ENCODE peak calls at places on chromosomes 16 and 17, in five cellular contexts. O is GM23248, J is GM23338, B is HCT116, A is neural progenitor cell. K is an unnamed sample.

GRCh38 chr16:83843657-83844056 is 35.9 kb downstream of the HSBP1 start:
- DNase-seq in O (no peak), J (peak; percentile 55), B (no peak), A (peak; percentile 22), K (no peak)

GRCh38 chr17:75352079-75352569 is 53.4 kb downstream of the GRB2 start:
- DNase-seq in O (no peak), J (peak; percentile 78), B (no peak), A (peak; percentile 21), K (no peak)

GRCh38 chr17:9209781-9210370 is 188.6 kb downstream of the NTN1 start:
- DNase-seq in O (no peak), J (no peak), B (no peak), A (no peak), K (no peak)

GRCh38 chr16:80047796-80048649 is 447.5 kb upstream of the MAF start:
- DNase-seq in O (no peak), J (no peak), B (no peak), A (no peak), K (no peak)

GRCh38 chr16:87603684-87604571 is 1.6 kb downstream of the JPH3 start:
- DNase-seq in O (no peak), J (peak; percentile 70), B (no peak), A (peak; percentile 72), K (no peak)

GRCh38 chr17:79919164-79919585 is 79.9 kb upstream of the CBX4 start:
- DNase-seq in O (peak; percentile 67), J (peak; percentile 0), B (no peak), A (no peak), K (peak; percentile 95)

GRCh38 chr16:2042666-2043295 is 4.9 kb downstream of the NTHL1 start:
- DNase-seq in O (no peak), J (no peak), B (no peak), A (no peak), K (no peak)

GRCh38 chr17:52032454-52032853 is 126.1 kb downstream of the CA10 start:
- DNase-seq in O (no peak), J (no peak), B (no peak), A (no peak), K (no peak)

GRCh38 chr17:10073026-10073425 is 125.4 kb downstream of the GAS7 start:
- DNase-seq in O (no peak), J (no peak), B (no peak), A (no peak), K (no peak)

GRCh38 chr16:88619859-88620655 is 18.3 kb upstream of the IL17C start:
- DNase-seq in O (no peak), J (no peak), B (no peak), A (no peak), K (no peak)

GRCh38 chr17:19005442-19005773 is 844 bp upstream of the FAM83G start:
- DNase-seq in O (no peak), J (peak; percentile 29), B (no peak), A (no peak), K (no peak)
- TF ChIP-seq EZH2phosphoT487 in O (no peak), J (no peak), B (no peak), A (no peak), K (no peak)

GRCh38 chr16:54409982-54410381 is 123.4 kb upstream of the IRX3 start:
- DNase-seq in O (no peak), J (peak; percentile 17), B (no peak), A (no peak), K (no peak)
- H2AFZ ChIP-seq in O (no peak overlapping the region), J (peak overlapping the region; percentile 63), B (no peak overlapping the region), A (no peak overlapping the region), K (no peak overlapping the region)

DNA sequence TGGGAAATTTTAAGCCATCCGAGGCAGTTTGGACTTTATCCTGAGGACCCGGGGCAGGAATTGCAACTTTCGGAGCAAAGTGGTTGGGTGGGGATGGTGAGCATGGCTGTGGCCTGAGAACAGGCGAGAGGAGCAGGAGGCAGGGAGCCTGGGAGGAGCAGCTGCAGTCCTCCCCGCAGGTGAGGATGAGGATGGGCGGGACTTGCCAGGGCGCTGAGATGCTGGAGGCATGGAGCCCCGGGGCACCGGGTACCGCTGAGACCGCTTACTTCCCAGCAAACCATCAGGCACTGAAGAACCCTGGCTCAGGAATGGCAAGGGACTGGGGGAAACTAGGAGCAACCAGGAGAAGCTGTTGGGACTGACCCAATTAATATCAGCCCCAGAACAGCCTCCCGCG is 210.8 kb downstream of the GSG1L start:
- DNase-seq in O (no peak), J (no peak), B (no peak), A (no peak), K (no peak)
- TF ChIP-seq EZH2 in O (no peak), J (no peak), B (no peak), A (no peak), K (no peak)

DNA sequence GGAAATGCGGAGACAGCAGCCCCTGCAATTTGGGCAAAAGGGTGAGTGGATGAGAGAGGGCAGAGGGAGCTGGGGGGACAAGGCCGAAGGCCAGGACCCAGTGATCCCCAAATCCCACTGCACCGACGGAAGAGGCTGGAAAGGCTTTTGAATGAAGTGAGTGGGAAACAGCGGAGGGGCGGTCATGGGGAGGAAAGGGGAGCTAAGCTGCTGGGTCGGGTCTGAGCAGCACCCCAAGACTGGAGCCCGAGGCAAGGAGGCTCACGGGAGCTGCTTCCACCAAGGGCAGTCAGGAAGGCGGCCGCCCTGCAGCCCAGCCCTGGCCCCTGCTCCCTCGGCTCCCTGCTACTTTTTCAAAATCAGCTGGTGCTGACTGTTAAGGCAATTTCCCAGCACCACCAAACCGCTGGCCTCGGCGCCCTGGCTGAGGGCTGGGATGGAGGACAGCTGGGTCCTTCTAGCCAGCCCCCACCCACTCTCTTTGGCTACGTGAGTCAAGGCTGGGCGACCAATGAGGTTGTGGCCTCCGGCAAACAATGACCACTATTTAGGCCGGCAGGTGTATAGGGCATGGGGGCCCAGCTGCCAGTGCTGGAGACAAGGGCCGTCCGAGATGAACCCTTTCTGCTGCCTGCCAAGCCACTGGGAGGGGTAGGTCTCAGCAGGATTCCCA is 509 bp downstream of the SERPINF1 start:
- DNase-seq in O (peak; percentile 54), J (peak; percentile 42), B (no peak), A (peak; percentile 52), K (no peak)
- TF ChIP-seq EZH2phosphoT487 in O (no peak), J (no peak), B (no peak), A (no peak), K (no peak)

DNA sequence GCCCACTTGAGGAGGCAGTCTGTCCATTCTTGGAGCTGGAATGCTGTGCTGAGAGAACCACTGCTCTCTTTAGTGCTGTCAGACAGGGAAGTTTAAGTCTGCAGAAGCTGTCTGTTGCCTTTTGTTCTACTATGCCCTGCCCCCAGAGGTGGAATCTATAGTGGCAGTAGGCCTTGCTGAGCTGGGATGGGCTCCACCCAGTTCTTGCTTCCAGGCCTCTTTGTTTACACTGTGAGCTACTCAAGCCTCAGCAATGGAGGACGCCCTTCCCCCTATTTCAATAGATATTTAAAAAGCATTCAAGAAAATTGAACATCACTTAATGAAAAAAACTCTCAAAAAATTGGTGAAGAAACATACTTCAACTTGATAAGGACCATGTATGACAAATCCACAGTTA is 313.5 kb downstream of the PHKB start:
- DNase-seq in O (peak; percentile 5), J (peak; percentile 55), B (no peak), A (peak; percentile 27), K (peak; percentile 78)
- H2AFZ ChIP-seq in O (no peak overlapping the region), J (no peak overlapping the region), B (no peak overlapping the region), A (no peak overlapping the region), K (peak overlapping the region; percentile 79)

DNA sequence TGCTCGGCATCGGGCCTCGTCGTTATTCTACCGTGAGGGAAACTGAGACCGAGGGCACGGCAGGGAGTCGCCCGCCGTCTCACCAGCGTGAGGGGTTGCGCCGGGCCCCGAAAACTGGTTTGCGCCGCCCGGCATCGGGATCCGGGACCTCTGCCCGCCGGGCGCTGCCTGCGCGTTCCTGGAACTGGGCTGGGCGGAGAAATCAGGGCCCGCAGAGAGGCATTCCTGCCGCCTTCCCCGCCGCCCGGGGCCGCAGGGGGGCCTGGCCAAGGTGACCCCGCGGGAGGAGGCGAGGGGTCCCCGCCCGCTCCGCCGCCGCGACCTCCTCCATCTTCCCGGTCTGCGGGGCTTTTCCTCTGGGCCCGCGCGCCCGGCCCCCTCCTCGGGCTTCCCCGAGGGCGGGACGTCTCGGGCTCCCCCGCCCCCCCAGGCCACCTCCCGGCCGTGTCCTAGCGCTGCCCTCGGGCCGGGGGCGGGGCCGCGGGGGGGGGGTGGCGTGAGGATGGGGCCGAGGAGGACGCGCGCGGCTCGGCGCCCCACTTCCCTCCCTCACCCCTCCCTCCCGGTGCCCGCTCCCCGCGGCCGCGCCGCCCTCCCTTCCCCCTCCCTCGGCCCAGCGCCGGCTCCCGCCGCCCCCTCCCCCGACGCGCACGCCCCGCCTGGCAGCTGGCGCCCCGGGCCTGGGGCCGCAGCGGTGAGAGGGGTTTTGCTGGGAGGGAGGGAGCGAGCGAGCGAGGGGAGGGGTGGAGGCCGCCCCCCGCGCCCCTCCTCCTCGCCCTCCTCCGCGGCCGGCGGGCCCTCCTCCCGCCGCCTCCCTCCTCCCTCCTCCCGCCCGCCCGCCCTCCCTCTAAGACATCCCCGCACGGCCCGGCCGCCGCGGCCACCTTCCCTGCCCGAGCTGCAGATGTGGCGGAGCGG is at the start of gene GLIS2:
- DNase-seq in O (peak; percentile 84), J (peak; percentile 89), B (peak; percentile 28), A (peak; percentile 94), K (peak; percentile 57)
- TF ChIP-seq EZH2 in O (no peak), J (no peak), B (no peak), A (peak; percentile 52), K (no peak)

GRCh38 chr16:89765292-89765810 is 44.0 kb downstream of the ZNF276 start:
- DNase-seq in O (no peak), J (no peak), B (no peak), A (no peak), K (no peak)

GRCh38 chr16:89759742-89760366 is 38.5 kb downstream of the ZNF276 start:
- DNase-seq in O (no peak), J (peak; percentile 22), B (no peak), A (no peak), K (no peak)

GRCh38 chr16:89761304-89761922 is 40.1 kb downstream of the ZNF276 start:
- DNase-seq in O (no peak), J (no peak), B (no peak), A (no peak), K (no peak)

GRCh38 chr16:89770367-89770766 is 46.1 kb downstream of the FANCA start:
- DNase-seq in O (no peak), J (no peak), B (no peak), A (no peak), K (no peak)

GRCh38 chr16:89764711-89765201 is 43.4 kb downstream of the ZNF276 start:
- DNase-seq in O (no peak), J (no peak), B (no peak), A (no peak), K (no peak)
- TF ChIP-seq EZH2phosphoT487 in O (no peak), J (no peak), B (no peak), A (no peak), K (no peak)

K was measured in PC-3.